ENCODE peak calls at places on chromosomes 6 and 20, in five cellular contexts. J is IMR-90; K is transverse colon; I is psoas muscle; P is naive thymus-derived CD4-positive, alpha-beta T cell. B is an unnamed sample.

GRCh38 chr6:34900321-34901031 is 11.4 kb downstream of the ANKS1A start:
- DNase-seq in J (no peak), K (no peak), I (no peak), P (no peak), B (no peak)

GRCh38 chr6:42482126-42482525 is 30.4 kb upstream of the TRERF1 start:
- DNase-seq in J (peak), K (no peak), I (no peak), P (no peak), B (no peak)

GRCh38 chr20:25339608-25340007 is 51.0 kb downstream of the ABHD12 start:
- DNase-seq in J (no peak), K (peak), I (peak), P (no peak), B (no peak)

GRCh38 chr20:504632-505075 is 38.9 kb downstream of the CSNK2A1 start:
- DNase-seq in J (no peak), K (no peak), I (no peak), P (no peak), B (no peak)

GRCh38 chr6:35419431-35419830 is 32.7 kb upstream of the FANCE start:
- DNase-seq in J (peak), K (no peak), I (no peak), P (peak), B (no peak)

GRCh38 chr6:28747631-28748157 is 176.1 kb downstream of the TRIM27 start:
- DNase-seq in J (peak), K (no peak), I (no peak), P (no peak), B (no peak)

GRCh38 chr6:143397229-143398222 is 53.0 kb downstream of the ADAT2 start:
- DNase-seq in J (peak), K (peak), I (peak), P (no peak), B (peak)

GRCh38 chr20:1577906-1578305 is 20.4 kb upstream of the SIRPD start:
- DNase-seq in J (no peak), K (no peak), I (no peak), P (no peak), B (no peak)

GRCh38 chr20:1830240-1830639 is 65.0 kb upstream of the SIRPA start:
- DNase-seq in J (peak), K (no peak), I (peak), P (no peak), B (peak)

DNA sequence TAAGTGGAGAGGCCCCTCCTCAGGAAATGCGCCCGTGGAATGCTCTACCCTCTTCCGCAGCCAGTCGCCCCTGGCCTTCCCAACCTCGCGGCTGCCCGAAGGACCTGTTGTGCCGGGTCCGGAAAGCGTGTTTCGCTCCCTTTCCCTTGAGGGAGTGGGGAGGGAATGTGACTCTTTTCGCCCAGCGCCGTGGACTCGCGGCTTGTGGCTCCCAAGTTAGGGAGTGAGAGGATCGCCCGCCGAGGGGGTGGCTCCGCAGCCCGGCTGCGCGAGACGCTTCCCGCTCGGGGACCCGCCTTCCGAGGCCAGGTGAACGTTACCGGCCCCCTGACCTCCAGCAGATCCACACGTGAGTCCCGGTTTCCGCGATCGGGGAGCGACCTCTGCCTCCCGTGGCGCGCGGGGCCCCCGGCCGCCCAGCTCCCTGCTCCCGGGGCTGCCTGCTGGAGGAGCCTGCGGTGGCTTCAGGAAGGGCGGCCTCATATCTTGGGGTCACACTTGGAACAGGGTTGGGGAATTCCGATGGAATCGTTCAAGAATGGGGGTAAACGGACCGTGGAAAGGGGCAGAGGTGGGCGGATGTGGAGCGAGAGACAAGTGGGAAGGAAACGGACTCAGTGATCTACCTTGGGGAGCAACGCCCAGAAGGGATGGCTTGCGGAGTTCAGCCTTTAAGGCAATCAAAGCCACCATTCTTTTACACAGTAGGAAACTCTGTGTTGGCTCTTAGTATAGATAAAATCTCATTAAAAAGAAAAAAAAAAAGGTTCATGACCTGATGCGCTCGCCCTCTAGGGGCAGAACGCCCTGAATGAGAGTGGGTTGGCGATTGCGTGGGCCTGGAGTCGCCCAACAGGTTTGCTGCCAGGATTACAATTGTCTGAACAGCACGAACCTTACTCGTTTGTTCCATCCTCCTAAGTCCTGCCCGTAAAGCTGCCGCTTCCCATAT is 887 bp downstream of the TPD52L1 start:
- DNase-seq in J (no peak), K (peak), I (peak), P (peak), B (no peak)
- H3K4me3 ChIP-seq in J (peak), K (peak), I (peak), P (peak), B (peak)

GRCh38 chr6:1313364-1313754 is 1.5 kb downstream of the FOXQ1 start:
- DNase-seq in J (no peak), K (no peak), I (no peak), P (no peak), B (no peak)
- H3K4me3 ChIP-seq in J (peak), K (peak), I (no peak), P (no peak), B (no peak)

GRCh38 chr6:52558266-52559000 is 18.4 kb downstream of the TRAM2 start:
- DNase-seq in J (no peak), K (no peak), I (no peak), P (no peak), B (no peak)
- H3K4me3 ChIP-seq in J (no peak), K (no peak), I (no peak), P (no peak), B (no peak)

GRCh38 chr6:84764332-84765049 is at the start of gene TBX18:
- DNase-seq in J (peak), K (peak), I (peak), P (no peak), B (peak)
- H3K4me3 ChIP-seq in J (peak), K (peak), I (peak), P (no peak), B (peak)

DNA sequence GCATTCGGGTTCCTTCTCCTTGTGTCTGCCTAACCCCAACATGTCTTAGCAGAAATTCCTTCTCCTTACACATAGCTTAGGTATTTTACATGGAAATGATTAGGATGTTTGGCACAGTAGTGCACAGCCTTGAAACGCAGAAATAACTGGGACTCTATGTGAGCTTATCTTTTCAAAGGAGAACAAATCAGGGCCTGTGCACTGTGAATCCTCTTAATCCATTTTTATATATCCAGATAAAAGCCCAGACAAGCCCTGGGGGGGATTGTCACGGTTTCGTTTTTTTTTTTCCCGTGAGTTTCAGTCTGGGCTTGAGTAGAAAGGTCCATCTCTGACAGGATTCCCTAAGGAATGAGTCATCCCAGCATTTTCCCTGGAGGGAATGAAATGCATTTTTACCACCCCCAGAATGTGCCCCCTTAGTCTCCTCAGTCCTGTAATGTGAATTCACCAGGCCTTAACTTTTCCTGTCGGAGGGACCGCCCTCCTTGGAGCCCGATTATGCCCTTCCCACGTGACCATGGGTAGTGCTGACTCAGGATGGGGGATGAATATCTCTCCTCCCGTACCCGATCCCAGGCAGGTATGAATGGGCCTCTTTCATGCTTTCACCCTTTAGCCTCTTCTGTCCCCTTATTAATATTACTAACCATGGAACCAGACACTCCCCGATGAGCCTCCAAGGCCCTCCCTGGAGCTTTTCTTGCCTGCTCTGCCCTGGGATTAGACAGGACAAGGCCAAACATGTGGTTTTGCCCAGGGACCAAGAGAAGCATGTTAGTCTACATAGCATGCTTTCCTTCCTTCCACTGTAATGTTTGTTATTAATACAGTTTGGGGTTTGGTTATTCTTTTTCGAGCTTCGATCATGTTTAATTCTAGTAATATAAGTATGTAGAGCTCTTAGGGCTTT is 23.9 kb upstream of the NAA20 start:
- DNase-seq in J (peak), K (no peak), I (no peak), P (no peak), B (peak)
- H3K4me3 ChIP-seq in J (no peak), K (no peak), I (peak), P (no peak), B (peak)

DNA sequence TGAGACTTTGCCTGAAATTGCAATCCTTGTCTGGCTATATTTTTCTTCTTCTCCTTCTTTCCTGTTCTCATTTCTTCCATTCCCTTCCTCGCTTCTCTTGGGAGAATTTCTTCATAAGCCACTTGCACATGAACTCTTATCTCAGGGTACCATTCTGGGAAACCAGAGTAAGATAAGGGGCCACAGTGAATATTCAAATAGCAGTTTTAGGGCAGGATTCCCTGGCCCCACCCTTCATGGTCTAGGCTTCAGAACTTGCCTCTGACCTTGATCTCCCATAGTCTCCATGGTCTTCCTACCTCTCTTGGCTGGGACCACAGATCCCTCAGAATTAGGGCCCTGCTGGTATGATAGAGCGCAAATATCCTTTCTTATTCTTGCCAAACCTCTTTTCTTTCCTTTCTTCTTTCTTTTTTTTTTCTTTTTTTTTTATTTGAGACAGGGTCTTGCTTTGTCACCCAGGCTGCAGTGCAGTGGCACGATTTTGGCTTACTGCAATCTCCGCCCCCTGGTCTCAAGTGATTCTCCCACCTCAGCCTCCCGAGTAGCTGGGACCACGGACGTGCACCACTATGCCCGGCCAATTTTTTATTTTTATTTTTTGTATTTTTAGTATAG is 123.0 kb upstream of the CITED2 start:
- DNase-seq in J (no peak), K (no peak), I (no peak), P (no peak), B (no peak)
- H3K4me3 ChIP-seq in J (no peak), K (no peak), I (no peak), P (no peak), B (no peak)

B was measured in astrocyte of the cerebellum.